ENCODE peak calls at places on chromosomes 1 and 21, in five cellular contexts. One of them, this sample, is unnamed.

GRCh38 chr1:150148834-150149489 is 754 bp upstream of the PLEKHO1 start:
- DNase-seq in heart right ventricle: no peak
- DNase-seq in cardiac muscle cell: peak; percentile 36
- DNase-seq in OCI-LY7: no peak
- DNase-seq in CD8-positive, alpha-beta T cell: no peak
- DNase-seq in this sample: no peak

GRCh38 chr1:215739028-215739427 is 171.9 kb downstream of the KCTD3 start:
- DNase-seq in heart right ventricle: no peak
- DNase-seq in cardiac muscle cell: no peak
- DNase-seq in OCI-LY7: no peak
- DNase-seq in CD8-positive, alpha-beta T cell: no peak
- DNase-seq in this sample: no peak

GRCh38 chr1:111227875-111228747 is 598 bp downstream of the CHI3L2 start:
- DNase-seq in heart right ventricle: no peak
- DNase-seq in cardiac muscle cell: peak; percentile 94
- DNase-seq in OCI-LY7: no peak
- DNase-seq in CD8-positive, alpha-beta T cell: no peak
- DNase-seq in this sample: no peak

GRCh38 chr21:10639123-10639522 is 117.7 kb downstream of the TPTE start:
- DNase-seq in heart right ventricle: no peak
- DNase-seq in cardiac muscle cell: no peak
- DNase-seq in OCI-LY7: no peak
- DNase-seq in CD8-positive, alpha-beta T cell: no peak
- DNase-seq in this sample: no peak

GRCh38 chr1:52142220-52143153 is 598 bp downstream of the ZFYVE9 start:
- DNase-seq in heart right ventricle: peak; percentile 48
- DNase-seq in cardiac muscle cell: peak; percentile 71
- DNase-seq in OCI-LY7: peak; percentile 84
- DNase-seq in CD8-positive, alpha-beta T cell: no peak
- DNase-seq in this sample: peak; percentile 32

GRCh38 chr1:244220410-244220809 is 169.3 kb downstream of the ZBTB18 start:
- DNase-seq in heart right ventricle: no peak
- DNase-seq in cardiac muscle cell: no peak
- DNase-seq in OCI-LY7: no peak
- DNase-seq in CD8-positive, alpha-beta T cell: no peak
- DNase-seq in this sample: no peak

GRCh38 chr1:202957733-202958543 is at the start of gene ADIPOR1:
- DNase-seq in heart right ventricle: peak; percentile 91
- DNase-seq in cardiac muscle cell: peak; percentile 87
- DNase-seq in OCI-LY7: peak; percentile 92
- DNase-seq in CD8-positive, alpha-beta T cell: peak; percentile 89
- DNase-seq in this sample: peak; percentile 87

GRCh38 chr1:29972664-29973063 is 736.3 kb downstream of the PTPRU start:
- DNase-seq in heart right ventricle: no peak
- DNase-seq in cardiac muscle cell: no peak
- DNase-seq in OCI-LY7: no peak
- DNase-seq in CD8-positive, alpha-beta T cell: no peak
- DNase-seq in this sample: no peak

GRCh38 chr1:116489231-116489697 is 81.6 kb downstream of the CD58 start:
- DNase-seq in heart right ventricle: no peak
- DNase-seq in cardiac muscle cell: peak; percentile 28
- DNase-seq in OCI-LY7: no peak
- DNase-seq in CD8-positive, alpha-beta T cell: no peak
- DNase-seq in this sample: no peak

GRCh38 chr1:35247256-35247655 is 21.3 kb upstream of the ZMYM4 start:
- DNase-seq in heart right ventricle: no peak
- DNase-seq in cardiac muscle cell: no peak
- DNase-seq in OCI-LY7: no peak
- DNase-seq in CD8-positive, alpha-beta T cell: no peak
- DNase-seq in this sample: no peak

GRCh38 chr21:38440746-38441145 is 57.5 kb downstream of the ERG start:
- DNase-seq in heart right ventricle: no peak
- DNase-seq in cardiac muscle cell: peak; percentile 93
- DNase-seq in OCI-LY7: no peak
- DNase-seq in CD8-positive, alpha-beta T cell: no peak
- DNase-seq in this sample: no peak

GRCh38 chr1:228289239-228289849 is 81.5 kb downstream of the OBSCN start:
- DNase-seq in heart right ventricle: peak; percentile 9
- DNase-seq in cardiac muscle cell: no peak
- DNase-seq in OCI-LY7: no peak
- DNase-seq in CD8-positive, alpha-beta T cell: no peak
- DNase-seq in this sample: no peak

GRCh38 chr21:31479714-31480113 is 135.7 kb upstream of the TIAM1 start:
- DNase-seq in heart right ventricle: no peak
- DNase-seq in cardiac muscle cell: no peak
- DNase-seq in OCI-LY7: no peak
- DNase-seq in CD8-positive, alpha-beta T cell: no peak
- DNase-seq in this sample: no peak

GRCh38 chr1:208238710-208239517 is 5.3 kb downstream of the PLXNA2 start:
- DNase-seq in heart right ventricle: no peak
- DNase-seq in cardiac muscle cell: peak; percentile 74
- DNase-seq in OCI-LY7: peak; percentile 23
- DNase-seq in CD8-positive, alpha-beta T cell: no peak
- DNase-seq in this sample: peak; percentile 55

GRCh38 chr1:1349256-1350012 is at the start of gene DVL1:
- DNase-seq in heart right ventricle: peak; percentile 79
- DNase-seq in cardiac muscle cell: peak; percentile 71
- DNase-seq in OCI-LY7: peak; percentile 80
- DNase-seq in CD8-positive, alpha-beta T cell: peak; percentile 50
- DNase-seq in this sample: peak; percentile 65

GRCh38 chr1:19452221-19452663 is 33.1 kb downstream of the CAPZB start:
- DNase-seq in heart right ventricle: peak; percentile 57
- DNase-seq in cardiac muscle cell: peak; percentile 81
- DNase-seq in OCI-LY7: no peak
- DNase-seq in CD8-positive, alpha-beta T cell: no peak
- DNase-seq in this sample: no peak

GRCh38 chr1:98210064-98210463 is 289.2 kb upstream of the DPYD start:
- DNase-seq in heart right ventricle: no peak
- DNase-seq in cardiac muscle cell: peak; percentile 90
- DNase-seq in OCI-LY7: no peak
- DNase-seq in CD8-positive, alpha-beta T cell: no peak
- DNase-seq in this sample: no peak

GRCh38 chr1:234533975-234534876 is 55.2 kb upstream of the TARBP1 start:
- DNase-seq in heart right ventricle: peak; percentile 89
- DNase-seq in cardiac muscle cell: peak; percentile 100
- DNase-seq in OCI-LY7: no peak
- DNase-seq in CD8-positive, alpha-beta T cell: no peak
- DNase-seq in this sample: peak; percentile 97

GRCh38 chr1:231781887-231782286 is 155.3 kb downstream of the DISC1 start:
- DNase-seq in heart right ventricle: no peak
- DNase-seq in cardiac muscle cell: peak; percentile 39
- DNase-seq in OCI-LY7: no peak
- DNase-seq in CD8-positive, alpha-beta T cell: no peak
- DNase-seq in this sample: no peak

GRCh38 chr1:247681288-247681897 is 1.9 kb upstream of the OR13G1 start:
- DNase-seq in heart right ventricle: no peak
- DNase-seq in cardiac muscle cell: peak; percentile 32
- DNase-seq in OCI-LY7: peak; percentile 54
- DNase-seq in CD8-positive, alpha-beta T cell: no peak
- DNase-seq in this sample: peak; percentile 16

GRCh38 chr21:23401278-23401677 is 2206.0 kb downstream of the MRPL39 start:
- DNase-seq in heart right ventricle: no peak
- DNase-seq in cardiac muscle cell: peak; percentile 2
- DNase-seq in OCI-LY7: no peak
- DNase-seq in CD8-positive, alpha-beta T cell: no peak
- DNase-seq in this sample: no peak

GRCh38 chr1:7956218-7957032 is 5.1 kb upstream of the PARK7 start:
- DNase-seq in heart right ventricle: no peak
- DNase-seq in cardiac muscle cell: no peak
- DNase-seq in OCI-LY7: no peak
- DNase-seq in CD8-positive, alpha-beta T cell: no peak
- DNase-seq in this sample: no peak

GRCh38 chr1:64516803-64517568 is 47.1 kb downstream of the CACHD1 start:
- DNase-seq in heart right ventricle: no peak
- DNase-seq in cardiac muscle cell: no peak
- DNase-seq in OCI-LY7: no peak
- DNase-seq in CD8-positive, alpha-beta T cell: no peak
- DNase-seq in this sample: no peak

GRCh38 chr21:34582506-34583150 is 32.3 kb downstream of the RCAN1 start:
- DNase-seq in heart right ventricle: peak; percentile 38
- DNase-seq in cardiac muscle cell: peak; percentile 74
- DNase-seq in OCI-LY7: peak; percentile 33
- DNase-seq in CD8-positive, alpha-beta T cell: no peak
- DNase-seq in this sample: no peak

GRCh38 chr21:34836933-34837505 is 168.2 kb downstream of the CLIC6 start:
- DNase-seq in heart right ventricle: no peak
- DNase-seq in cardiac muscle cell: no peak
- DNase-seq in OCI-LY7: no peak
- DNase-seq in CD8-positive, alpha-beta T cell: no peak
- DNase-seq in this sample: no peak

GRCh38 chr1:62687903-62688686 is at the start of gene DOCK7:
- DNase-seq in heart right ventricle: peak; percentile 83
- DNase-seq in cardiac muscle cell: peak; percentile 88
- DNase-seq in OCI-LY7: peak; percentile 73
- DNase-seq in CD8-positive, alpha-beta T cell: peak; percentile 11
- DNase-seq in this sample: peak; percentile 74

GRCh38 chr1:226035915-226036314 is 26.6 kb upstream of the H3-3A start:
- DNase-seq in heart right ventricle: no peak
- DNase-seq in cardiac muscle cell: no peak
- DNase-seq in OCI-LY7: no peak
- DNase-seq in CD8-positive, alpha-beta T cell: no peak
- DNase-seq in this sample: no peak

GRCh38 chr1:226038661-226039060 is 23.9 kb upstream of the H3-3A start:
- DNase-seq in heart right ventricle: no peak
- DNase-seq in cardiac muscle cell: no peak
- DNase-seq in OCI-LY7: no peak
- DNase-seq in CD8-positive, alpha-beta T cell: no peak
- DNase-seq in this sample: no peak

GRCh38 chr1:226029568-226030225 is 30.6 kb upstream of the SDE2 start:
- DNase-seq in heart right ventricle: no peak
- DNase-seq in cardiac muscle cell: no peak
- DNase-seq in OCI-LY7: peak; percentile 10
- DNase-seq in CD8-positive, alpha-beta T cell: no peak
- DNase-seq in this sample: no peak

GRCh38 chr1:226033599-226034390 is 28.7 kb upstream of the H3-3A start:
- DNase-seq in heart right ventricle: no peak
- DNase-seq in cardiac muscle cell: no peak
- DNase-seq in OCI-LY7: no peak
- DNase-seq in CD8-positive, alpha-beta T cell: no peak
- DNase-seq in this sample: no peak

DNA sequence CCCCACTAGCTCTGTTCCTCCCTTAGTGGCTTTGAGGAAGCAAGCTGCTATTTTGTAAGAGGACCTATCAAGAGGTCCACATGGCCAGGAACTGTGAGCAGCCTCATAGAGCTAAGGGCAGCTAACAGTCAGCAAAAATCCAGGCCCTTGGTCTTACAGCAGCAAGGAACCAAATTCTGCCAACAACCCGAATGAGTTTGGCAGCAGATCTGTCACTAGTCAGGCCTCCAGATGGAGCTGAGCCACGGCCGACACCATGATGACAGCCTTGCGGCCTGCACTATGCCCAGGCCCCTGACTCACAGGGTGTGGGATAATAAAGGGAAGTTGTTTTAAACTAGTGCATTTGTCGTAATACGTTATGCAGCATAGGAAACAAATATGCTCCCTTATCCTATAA is 28.0 kb upstream of the H3-3A start:
- DNase-seq in heart right ventricle: peak; percentile 83
- DNase-seq in cardiac muscle cell: peak; percentile 99
- DNase-seq in OCI-LY7: no peak
- DNase-seq in CD8-positive, alpha-beta T cell: no peak
- DNase-seq in this sample: peak; percentile 68
- TF ChIP-seq CTCF in heart right ventricle: no peak
- TF ChIP-seq CTCF in cardiac muscle cell: no peak
- TF ChIP-seq CTCF in OCI-LY7: no peak
- TF ChIP-seq CTCF in CD8-positive, alpha-beta T cell: no peak
- TF ChIP-seq CTCF in this sample: no peak

GRCh38 chr21:45453308-45453950 is 48.5 kb downstream of the COL18A1 start:
- DNase-seq in heart right ventricle: no peak
- DNase-seq in cardiac muscle cell: no peak
- DNase-seq in OCI-LY7: no peak
- DNase-seq in CD8-positive, alpha-beta T cell: no peak
- DNase-seq in this sample: no peak

GRCh38 chr21:45450741-45451740 is 46.1 kb downstream of the COL18A1 start:
- DNase-seq in heart right ventricle: peak; percentile 8
- DNase-seq in cardiac muscle cell: no peak
- DNase-seq in OCI-LY7: no peak
- DNase-seq in CD8-positive, alpha-beta T cell: no peak
- DNase-seq in this sample: no peak

GRCh38 chr21:45452696-45453307 is 47.8 kb downstream of the COL18A1 start:
- DNase-seq in heart right ventricle: no peak
- DNase-seq in cardiac muscle cell: no peak
- DNase-seq in OCI-LY7: no peak
- DNase-seq in CD8-positive, alpha-beta T cell: no peak
- DNase-seq in this sample: no peak

GRCh38 chr21:45449658-45450502 is 44.9 kb downstream of the COL18A1 start:
- DNase-seq in heart right ventricle: peak; percentile 8
- DNase-seq in cardiac muscle cell: no peak
- DNase-seq in OCI-LY7: no peak
- DNase-seq in CD8-positive, alpha-beta T cell: no peak
- DNase-seq in this sample: no peak

DNA sequence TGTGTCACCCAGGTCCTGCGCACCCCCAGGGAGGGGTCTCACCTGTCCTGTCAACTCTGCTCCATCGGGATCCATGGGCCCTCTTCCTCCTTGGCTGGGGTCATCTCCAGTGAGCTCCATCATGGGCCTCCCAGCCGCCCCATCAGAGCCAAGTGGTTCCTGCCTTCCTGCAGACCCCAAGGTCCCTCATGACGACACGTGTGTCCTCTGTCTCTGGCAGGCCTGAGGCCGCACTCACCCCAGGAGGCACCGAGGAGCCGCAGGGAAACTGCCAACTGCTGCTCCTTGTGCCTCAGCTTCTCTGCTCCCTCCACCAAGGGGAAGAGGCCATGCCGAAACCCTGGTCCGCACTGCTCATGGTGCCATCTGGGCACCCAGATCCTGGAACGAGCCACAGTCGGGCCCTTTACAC is 46.8 kb downstream of the COL18A1 start:
- DNase-seq in heart right ventricle: no peak
- DNase-seq in cardiac muscle cell: no peak
- DNase-seq in OCI-LY7: no peak
- DNase-seq in CD8-positive, alpha-beta T cell: no peak
- DNase-seq in this sample: no peak
- H3K4me1 ChIP-seq in heart right ventricle: peaks cover 27% of the 10 kb centered on the region
- H3K4me1 ChIP-seq in cardiac muscle cell: no peaks in the 10 kb centered on the region
- H3K4me1 ChIP-seq in OCI-LY7: no peaks in the 10 kb centered on the region
- H3K4me1 ChIP-seq in CD8-positive, alpha-beta T cell: no peaks in the 10 kb centered on the region
- H3K4me1 ChIP-seq in this sample: peaks cover 6% of the 10 kb centered on the region

DNA sequence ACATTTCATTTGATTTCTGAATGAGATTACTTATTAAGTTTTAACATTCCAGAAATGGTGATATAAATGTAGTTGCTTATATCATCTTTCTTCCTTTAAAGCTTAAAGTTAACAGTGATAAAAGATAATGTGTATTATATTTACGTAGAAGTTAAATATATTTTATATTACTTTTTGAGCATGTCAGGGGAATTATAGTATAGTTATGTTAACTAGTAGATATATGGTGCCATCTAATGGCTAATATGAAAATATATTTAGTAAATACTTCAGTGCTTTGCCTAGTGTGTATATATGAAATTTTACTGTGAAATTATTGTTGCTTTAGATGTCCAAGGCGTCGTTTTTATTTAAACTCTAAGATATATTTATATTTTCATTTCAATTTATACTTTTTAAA is 51.5 kb downstream of the SYT14 start:
- DNase-seq in heart right ventricle: no peak
- DNase-seq in cardiac muscle cell: peak; percentile 43
- DNase-seq in OCI-LY7: peak; percentile 3
- DNase-seq in CD8-positive, alpha-beta T cell: no peak
- DNase-seq in this sample: no peak
- TF ChIP-seq CTCF in heart right ventricle: peak; percentile 27
- TF ChIP-seq CTCF in cardiac muscle cell: peak; percentile 26
- TF ChIP-seq CTCF in OCI-LY7: peak; percentile 61
- TF ChIP-seq CTCF in CD8-positive, alpha-beta T cell: no peak
- TF ChIP-seq CTCF in this sample: no peak

GRCh38 chr1:109790735-109791494 is 27.2 kb upstream of the EPS8L3 start:
- DNase-seq in heart right ventricle: peak; percentile 63
- DNase-seq in cardiac muscle cell: peak; percentile 91
- DNase-seq in OCI-LY7: peak; percentile 71
- DNase-seq in CD8-positive, alpha-beta T cell: peak; percentile 55
- DNase-seq in this sample: peak; percentile 27
- H3K4me1 ChIP-seq in heart right ventricle: peaks cover 78% of the 10 kb centered on the region
- H3K4me1 ChIP-seq in cardiac muscle cell: peaks cover 60% of the 10 kb centered on the region
- H3K4me1 ChIP-seq in OCI-LY7: no peaks in the 10 kb centered on the region
- H3K4me1 ChIP-seq in CD8-positive, alpha-beta T cell: peaks cover 59% of the 10 kb centered on the region
- H3K4me1 ChIP-seq in this sample: no peaks in the 10 kb centered on the region